ENCODE peak calls at places on chromosomes 16 and 17, in four cellular contexts. C is activated naive CD4-positive, alpha-beta T cell; K is activated effector memory CD4-positive, alpha-beta T cell treated with Interleukin-2 at 50 U/mL for 16 hours; X is MCF 10A. A is an unnamed sample.

GRCh38 chr17:58184308-58184985 is 8.1 kb upstream of the EPX start:
- DNase-seq in C (no peak), K (no peak), X (peak; percentile 91), A (no peak)

GRCh38 chr16:76670125-76670857 is 393.1 kb downstream of the CNTNAP4 start:
- DNase-seq in C (no peak), K (no peak), X (no peak), A (no peak)

GRCh38 chr17:57946798-57947358 is 8.3 kb downstream of the CUEDC1 start:
- DNase-seq in C (no peak), K (no peak), X (peak; percentile 56), A (no peak)

GRCh38 chr17:8120520-8121443 is 2.5 kb upstream of the ALOXE3 start:
- DNase-seq in C (peak; percentile 69), K (peak; percentile 32), X (peak; percentile 92), A (no peak)

GRCh38 chr17:42077770-42078169 is 20.5 kb downstream of the ZNF385C start:
- DNase-seq in C (no peak), K (no peak), X (no peak), A (no peak)

GRCh38 chr16:3101841-3102470 is 2.9 kb upstream of the ZSCAN10 start:
- DNase-seq in C (no peak), K (no peak), X (no peak), A (no peak)

GRCh38 chr16:28212532-28212873 is 738 bp upstream of the XPO6 start:
- DNase-seq in C (no peak), K (no peak), X (peak; percentile 51), A (no peak)

GRCh38 chr17:11023639-11024479 is 186.0 kb upstream of the PIRT start:
- DNase-seq in C (no peak), K (no peak), X (no peak), A (no peak)

GRCh38 chr17:2053380-2054261 is 1.3 kb upstream of the HIC1 start:
- DNase-seq in C (peak; percentile 53), K (peak; percentile 64), X (peak; percentile 44), A (no peak)

A was measured in Panc1.